ENCODE peak calls at places on chromosome 5, in seven cellular contexts. B is IMR-90, R is Peyer's patch, T is body of pancreas, I is ovary, D is transverse colon, L is uterus. X is an unnamed sample.

GRCh38 chr5:53427965-53428364 is 52.5 kb upstream of the FST start:
- DNase-seq in L (no peak), I (no peak), R (no peak), T (no peak), D (no peak), B (no peak), X (no peak)

GRCh38 chr5:74095871-74096270 is 469.9 kb downstream of the ARHGEF28 start:
- DNase-seq in B (peak), T (no peak), L (no peak), D (no peak), I (no peak), R (no peak), X (no peak)

GRCh38 chr5:168282120-168282519 is 9.3 kb upstream of the WWC1 start:
- DNase-seq in D (no peak), R (no peak), T (no peak), I (no peak), L (no peak), B (peak), X (no peak)

GRCh38 chr5:157857821-157858526 is 971 bp downstream of the CLINT1 start:
- DNase-seq in B (peak), R (no peak), D (no peak), L (no peak), T (no peak), I (no peak), X (no peak)

GRCh38 chr5:82319977-82320376 is 41.8 kb upstream of the RPS23 start:
- DNase-seq in T (no peak), B (no peak), I (no peak), R (no peak), D (no peak), L (no peak), X (no peak)

GRCh38 chr5:76958976-76959767 is 6.3 kb downstream of the CRHBP start:
- DNase-seq in T (no peak), D (no peak), L (no peak), R (no peak), B (peak), I (no peak), X (no peak)

GRCh38 chr5:4551034-4551433 is 589.1 kb upstream of the ADAMTS16 start:
- DNase-seq in D (no peak), I (no peak), R (no peak), L (no peak), T (no peak), B (no peak), X (no peak)

GRCh38 chr5:147855774-147856069 is 22.8 kb upstream of the SCGB3A2 start:
- DNase-seq in D (no peak), T (no peak), R (no peak), I (no peak), B (no peak), L (no peak), X (no peak)

GRCh38 chr5:134902071-134902801 is 2.7 kb upstream of the PCBD2 start:
- DNase-seq in I (no peak), L (no peak), B (peak), D (no peak), R (no peak), T (no peak), X (no peak)

GRCh38 chr5:15959560-15960164 is 219.9 kb downstream of the MARCHF11 start:
- DNase-seq in D (no peak), R (no peak), I (no peak), L (peak), T (no peak), B (no peak), X (no peak)

GRCh38 chr5:59460368-59461153 is 433.0 kb downstream of the PDE4D start:
- DNase-seq in L (no peak), R (no peak), I (no peak), B (no peak), D (no peak), T (no peak), X (no peak)

GRCh38 chr5:14199902-14200301 is 56.8 kb downstream of the TRIO start:
- DNase-seq in I (peak), L (no peak), B (no peak), R (no peak), T (no peak), D (peak), X (no peak)

GRCh38 chr5:135460246-135461033 is 8.3 kb upstream of the TIFAB start:
- DNase-seq in D (no peak), L (no peak), B (no peak), T (no peak), I (no peak), R (no peak), X (no peak)

GRCh38 chr5:146690880-146691355 is 174.9 kb upstream of the GPR151 start:
- DNase-seq in D (no peak), I (no peak), T (no peak), R (no peak), B (no peak), L (no peak), X (no peak)

GRCh38 chr5:126481243-126481642 is 58.0 kb downstream of the GRAMD2B start:
- DNase-seq in T (no peak), B (peak), D (no peak), L (no peak), I (no peak), R (no peak), X (no peak)

GRCh38 chr5:126477281-126477680 is 54.1 kb downstream of the GRAMD2B start:
- DNase-seq in T (no peak), D (no peak), R (no peak), L (no peak), B (peak), I (no peak), X (no peak)

GRCh38 chr5:126480824-126481223 is 57.6 kb downstream of the GRAMD2B start:
- DNase-seq in B (no peak), D (no peak), T (no peak), I (no peak), R (no peak), L (no peak), X (no peak)

GRCh38 chr5:126477681-126478117 is 54.5 kb downstream of the GRAMD2B start:
- DNase-seq in R (no peak), L (peak), D (no peak), T (no peak), I (no peak), B (no peak), X (no peak)

GRCh38 chr5:126479810-126480209 is 56.6 kb downstream of the GRAMD2B start:
- DNase-seq in L (no peak), D (no peak), T (no peak), I (no peak), R (no peak), B (no peak), X (no peak)
- H3K4me3 ChIP-seq in L (no peak), D (no peak), T (no peak), I (no peak), R (no peak), B (no peak), X (no peak)

DNA sequence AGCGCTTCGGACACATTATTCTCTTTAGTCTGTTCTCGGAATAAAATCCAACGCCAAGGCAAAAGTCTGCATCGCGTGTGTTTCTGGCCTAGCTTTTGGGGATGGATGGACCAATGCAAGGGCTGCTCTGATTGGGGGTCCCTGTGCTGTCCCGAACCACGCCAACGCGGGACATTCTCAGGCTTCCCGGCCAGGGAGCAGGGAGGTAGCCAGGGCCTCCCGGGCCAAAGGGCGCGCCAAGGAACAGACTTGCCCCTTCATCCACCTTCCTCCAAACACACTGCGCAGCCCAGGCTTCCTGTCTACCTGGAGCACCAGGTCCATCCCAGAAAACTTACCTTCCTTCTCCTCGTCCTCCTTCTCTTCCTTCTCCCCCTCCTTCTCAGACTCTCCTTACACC is 113.0 kb upstream of the SELENOP start:
- DNase-seq in B (no peak), D (no peak), R (no peak), T (no peak), L (no peak), I (no peak), X (no peak)
- TF ChIP-seq POLR2A in B (no peak), D (no peak), R (no peak), T (no peak), L (no peak), I (no peak), X (no peak)

DNA sequence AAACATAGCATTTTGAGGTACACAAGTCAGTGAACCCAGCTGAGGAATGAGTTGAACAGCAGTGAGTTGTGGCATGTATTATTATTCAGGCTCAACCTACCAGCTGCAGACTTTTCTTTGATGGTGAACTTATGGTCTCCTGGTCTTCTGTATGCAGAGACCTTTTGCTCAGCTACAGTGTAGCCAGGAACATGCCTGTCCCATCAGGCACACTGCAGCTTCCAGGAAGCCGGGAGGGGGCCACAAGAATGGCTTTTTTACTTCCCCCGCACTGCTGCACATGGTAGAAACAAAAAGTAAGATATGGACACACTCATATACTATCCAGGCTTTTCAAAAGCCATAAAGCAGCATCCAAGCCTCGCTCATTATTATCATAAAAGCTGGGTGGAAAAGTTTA is 65.3 kb upstream of the PLPP1 start:
- DNase-seq in I (no peak), L (no peak), D (no peak), R (no peak), T (no peak), B (no peak), X (no peak)
- H3K4me3 ChIP-seq in I (no peak), L (no peak), D (no peak), R (no peak), T (no peak), B (no peak), X (no peak)

GRCh38 chr5:34930527-34930844 is 1.1 kb downstream of the DNAJC21 start:
- DNase-seq in I (no peak), L (no peak), T (no peak), R (no peak), B (peak), D (no peak), X (no peak)

GRCh38 chr5:34930870-34931269 is 1.5 kb downstream of the DNAJC21 start:
- DNase-seq in L (no peak), R (no peak), D (no peak), I (no peak), B (no peak), T (no peak), X (no peak)

GRCh38 chr5:34929150-34929719 is at the start of gene DNAJC21:
- DNase-seq in B (peak), R (peak), T (peak), I (peak), L (peak), D (peak), X (peak)

GRCh38 chr5:34928267-34928666 is 1.1 kb upstream of the DNAJC21 start:
- DNase-seq in D (no peak), L (no peak), R (no peak), T (no peak), B (no peak), I (no peak), X (no peak)

GRCh38 chr5:34929720-34930526 is 564 bp downstream of the DNAJC21 start:
- DNase-seq in I (peak), R (peak), T (peak), B (peak), D (peak), L (peak), X (peak)
- TF ChIP-seq POLR2A in I (peak), R (peak), T (peak), B (no peak), D (peak), L (no peak), X (no peak)